ENCODE peak calls at places on chromosomes 11 and 22, in ten cellular contexts. One of them, this sample, is unnamed.

GRCh38 chr11:11407738-11408084 is 54.7 kb upstream of the CSNK2A3 start:
- DNase-seq in GM23338: no peak
- DNase-seq in thoracic aorta: no peak
- DNase-seq in K562: no peak
- DNase-seq in colonic mucosa: no peak
- DNase-seq in aorta: no peak
- DNase-seq in breast epithelium: no peak
- DNase-seq in mammary epithelial cell: no peak
- DNase-seq in A673: no peak
- DNase-seq in IMR-90: no peak
- DNase-seq in this sample: no peak

GRCh38 chr22:48893288-48894063 is 934.2 kb downstream of the BRD1 start:
- DNase-seq in A673: no peak
- DNase-seq in thoracic aorta: no peak
- DNase-seq in colonic mucosa: peak; percentile 11
- DNase-seq in IMR-90: no peak
- DNase-seq in mammary epithelial cell: no peak
- DNase-seq in GM23338: no peak
- DNase-seq in K562: no peak
- DNase-seq in aorta: no peak
- DNase-seq in breast epithelium: no peak
- DNase-seq in this sample: no peak

GRCh38 chr22:23518381-23519187 is 61.5 kb downstream of the IGLL1 start:
- DNase-seq in K562: no peak
- DNase-seq in mammary epithelial cell: no peak
- DNase-seq in A673: no peak
- DNase-seq in breast epithelium: no peak
- DNase-seq in aorta: no peak
- DNase-seq in GM23338: no peak
- DNase-seq in IMR-90: no peak
- DNase-seq in thoracic aorta: no peak
- DNase-seq in colonic mucosa: peak; percentile 65
- DNase-seq in this sample: no peak

GRCh38 chr22:50710886-50711285 is 27.1 kb upstream of the ACR start:
- DNase-seq in A673: no peak
- DNase-seq in GM23338: no peak
- DNase-seq in breast epithelium: no peak
- DNase-seq in thoracic aorta: no peak
- DNase-seq in K562: no peak
- DNase-seq in aorta: no peak
- DNase-seq in IMR-90: no peak
- DNase-seq in mammary epithelial cell: no peak
- DNase-seq in colonic mucosa: no peak
- DNase-seq in this sample: no peak

GRCh38 chr22:40027191-40028097 is 32.7 kb downstream of the FAM83F start:
- DNase-seq in thoracic aorta: no peak
- DNase-seq in IMR-90: no peak
- DNase-seq in aorta: peak; percentile 39
- DNase-seq in A673: no peak
- DNase-seq in GM23338: no peak
- DNase-seq in colonic mucosa: no peak
- DNase-seq in mammary epithelial cell: no peak
- DNase-seq in breast epithelium: no peak
- DNase-seq in K562: no peak
- DNase-seq in this sample: no peak

GRCh38 chr22:25475554-25476022 is 88.9 kb upstream of the GRK3 start:
- DNase-seq in colonic mucosa: no peak
- DNase-seq in GM23338: peak; percentile 27
- DNase-seq in K562: no peak
- DNase-seq in aorta: no peak
- DNase-seq in breast epithelium: no peak
- DNase-seq in thoracic aorta: no peak
- DNase-seq in IMR-90: peak; percentile 72
- DNase-seq in A673: peak; percentile 82
- DNase-seq in mammary epithelial cell: no peak
- DNase-seq in this sample: no peak

GRCh38 chr11:115869780-115870431 is 365.7 kb upstream of the CADM1 start:
- DNase-seq in colonic mucosa: no peak
- DNase-seq in mammary epithelial cell: peak; percentile 17
- DNase-seq in A673: no peak
- DNase-seq in breast epithelium: no peak
- DNase-seq in GM23338: peak; percentile 74
- DNase-seq in thoracic aorta: no peak
- DNase-seq in aorta: peak; percentile 65
- DNase-seq in IMR-90: peak; percentile 51
- DNase-seq in K562: peak; percentile 9
- DNase-seq in this sample: no peak

GRCh38 chr22:36453266-36453607 is 28.2 kb downstream of the TXN2 start:
- DNase-seq in mammary epithelial cell: no peak
- DNase-seq in aorta: no peak
- DNase-seq in GM23338: no peak
- DNase-seq in IMR-90: no peak
- DNase-seq in thoracic aorta: no peak
- DNase-seq in breast epithelium: no peak
- DNase-seq in K562: no peak
- DNase-seq in colonic mucosa: peak; percentile 53
- DNase-seq in A673: no peak
- DNase-seq in this sample: no peak

GRCh38 chr11:680476-680875 is 14.5 kb downstream of the DEAF1 start:
- DNase-seq in A673: no peak
- DNase-seq in breast epithelium: no peak
- DNase-seq in aorta: no peak
- DNase-seq in IMR-90: no peak
- DNase-seq in K562: no peak
- DNase-seq in thoracic aorta: no peak
- DNase-seq in colonic mucosa: no peak
- DNase-seq in mammary epithelial cell: no peak
- DNase-seq in GM23338: no peak
- DNase-seq in this sample: no peak

GRCh38 chr22:36194971-36195370 is 6.6 kb downstream of the APOL4 start:
- DNase-seq in IMR-90: peak; percentile 77
- DNase-seq in aorta: peak; percentile 78
- DNase-seq in K562: peak; percentile 20
- DNase-seq in breast epithelium: peak; percentile 49
- DNase-seq in GM23338: peak; percentile 82
- DNase-seq in colonic mucosa: peak; percentile 45
- DNase-seq in A673: peak; percentile 78
- DNase-seq in thoracic aorta: no peak
- DNase-seq in mammary epithelial cell: peak; percentile 32
- DNase-seq in this sample: no peak

DNA sequence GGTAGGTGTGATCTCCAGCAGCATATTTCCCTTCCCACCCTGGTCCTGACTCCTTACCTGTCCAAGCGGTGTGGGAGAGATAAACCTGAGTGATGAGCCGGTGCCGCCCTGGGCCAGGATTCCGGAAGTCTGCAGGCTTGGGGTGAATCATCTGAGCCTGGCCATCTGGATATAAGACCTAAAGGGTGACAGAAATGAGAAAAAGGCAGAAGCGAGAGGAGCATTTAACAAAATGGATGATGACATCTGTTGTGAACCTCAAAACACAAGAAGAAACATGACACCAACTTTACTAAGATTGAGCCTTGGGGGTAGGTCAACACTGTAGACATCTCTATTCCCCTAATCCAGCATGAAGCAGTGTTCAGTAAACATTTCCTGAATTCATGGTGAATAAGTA is 62.8 kb downstream of the AAMDC start:
- DNase-seq in GM23338: no peak
- DNase-seq in mammary epithelial cell: no peak
- DNase-seq in colonic mucosa: no peak
- DNase-seq in breast epithelium: no peak
- DNase-seq in K562: no peak
- DNase-seq in IMR-90: peak; percentile 75
- DNase-seq in aorta: no peak
- DNase-seq in thoracic aorta: no peak
- DNase-seq in A673: no peak
- DNase-seq in this sample: no peak
- H3K36me3 ChIP-seq in GM23338: peaks cover 4% of the 10 kb centered on the region
- H3K36me3 ChIP-seq in mammary epithelial cell: no peaks in the 10 kb centered on the region
- H3K36me3 ChIP-seq in colonic mucosa: peaks cover 6% of the 10 kb centered on the region
- H3K36me3 ChIP-seq in breast epithelium: peaks cover 3% of the 10 kb centered on the region
- H3K36me3 ChIP-seq in K562: peaks cover 45% of the 10 kb centered on the region
- H3K36me3 ChIP-seq in IMR-90: peaks cover 17% of the 10 kb centered on the region
- H3K36me3 ChIP-seq in aorta: peaks cover 6% of the 10 kb centered on the region
- H3K36me3 ChIP-seq in thoracic aorta: peaks cover 16% of the 10 kb centered on the region
- H3K36me3 ChIP-seq in A673: peaks cover 15% of the 10 kb centered on the region
- H3K36me3 ChIP-seq in this sample: no peaks in the 10 kb centered on the region

GRCh38 chr11:119089319-119089718 is 4.6 kb downstream of the HMBS start:
- DNase-seq in K562: peak; percentile 30
- DNase-seq in aorta: no peak
- DNase-seq in GM23338: no peak
- DNase-seq in colonic mucosa: no peak
- DNase-seq in thoracic aorta: no peak
- DNase-seq in mammary epithelial cell: no peak
- DNase-seq in A673: no peak
- DNase-seq in IMR-90: no peak
- DNase-seq in breast epithelium: no peak
- DNase-seq in this sample: no peak
- H3K36me3 ChIP-seq in K562: peaks cover 60% of the 10 kb centered on the region
- H3K36me3 ChIP-seq in aorta: no peaks in the 10 kb centered on the region
- H3K36me3 ChIP-seq in GM23338: peaks cover 4% of the 10 kb centered on the region
- H3K36me3 ChIP-seq in colonic mucosa: no peaks in the 10 kb centered on the region
- H3K36me3 ChIP-seq in thoracic aorta: no peaks in the 10 kb centered on the region
- H3K36me3 ChIP-seq in mammary epithelial cell: peaks cover 5% of the 10 kb centered on the region
- H3K36me3 ChIP-seq in A673: peaks cover 38% of the 10 kb centered on the region
- H3K36me3 ChIP-seq in IMR-90: peaks cover 16% of the 10 kb centered on the region
- H3K36me3 ChIP-seq in breast epithelium: no peaks in the 10 kb centered on the region
- H3K36me3 ChIP-seq in this sample: peaks cover 5% of the 10 kb centered on the region

DNA sequence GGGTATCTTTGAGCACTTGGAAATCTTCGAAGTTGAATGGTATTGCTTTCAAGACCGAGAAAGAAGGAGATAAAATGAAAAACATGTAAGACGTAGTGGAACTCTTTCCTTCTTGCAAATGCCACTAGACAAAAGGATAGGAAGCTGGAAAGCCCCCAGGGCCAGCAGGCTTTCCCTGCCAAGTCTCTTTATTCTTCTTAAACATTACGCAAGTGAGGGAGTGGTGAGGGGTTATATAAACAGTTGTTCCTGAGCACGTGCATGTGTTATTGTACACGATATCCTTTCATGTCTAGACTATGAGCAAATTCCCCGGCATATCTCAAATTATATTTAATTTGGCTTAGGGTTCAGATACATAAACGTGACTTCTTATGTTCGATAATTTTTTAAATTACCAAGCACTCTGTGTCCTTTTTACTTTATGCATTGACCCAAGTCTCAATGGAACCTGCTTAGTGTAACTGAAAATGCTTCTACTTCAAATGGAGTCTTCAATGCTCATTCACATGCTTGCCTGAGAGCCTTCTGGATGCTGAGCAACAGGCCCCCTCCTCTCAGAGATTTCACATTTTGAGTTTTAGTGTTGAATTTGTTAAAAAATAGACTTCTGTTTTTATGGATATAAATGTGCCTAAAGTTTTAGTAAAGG is 59.0 kb downstream of the PPP2R1B start:
- DNase-seq in A673: peak; percentile 69
- DNase-seq in thoracic aorta: no peak
- DNase-seq in mammary epithelial cell: no peak
- DNase-seq in breast epithelium: peak; percentile 43
- DNase-seq in IMR-90: peak; percentile 95
- DNase-seq in colonic mucosa: peak; percentile 43
- DNase-seq in GM23338: no peak
- DNase-seq in aorta: peak; percentile 54
- DNase-seq in K562: no peak
- DNase-seq in this sample: peak; percentile 65
- H3K36me3 ChIP-seq in A673: peaks cover 11% of the 10 kb centered on the region
- H3K36me3 ChIP-seq in thoracic aorta: peaks cover 2% of the 10 kb centered on the region
- H3K36me3 ChIP-seq in mammary epithelial cell: peaks cover 8% of the 10 kb centered on the region
- H3K36me3 ChIP-seq in breast epithelium: no peaks in the 10 kb centered on the region
- H3K36me3 ChIP-seq in IMR-90: peaks cover 41% of the 10 kb centered on the region
- H3K36me3 ChIP-seq in colonic mucosa: peaks cover 4% of the 10 kb centered on the region
- H3K36me3 ChIP-seq in GM23338: no peaks in the 10 kb centered on the region
- H3K36me3 ChIP-seq in aorta: no peaks in the 10 kb centered on the region
- H3K36me3 ChIP-seq in K562: peaks cover 40% of the 10 kb centered on the region
- H3K36me3 ChIP-seq in this sample: peaks cover 6% of the 10 kb centered on the region

DNA sequence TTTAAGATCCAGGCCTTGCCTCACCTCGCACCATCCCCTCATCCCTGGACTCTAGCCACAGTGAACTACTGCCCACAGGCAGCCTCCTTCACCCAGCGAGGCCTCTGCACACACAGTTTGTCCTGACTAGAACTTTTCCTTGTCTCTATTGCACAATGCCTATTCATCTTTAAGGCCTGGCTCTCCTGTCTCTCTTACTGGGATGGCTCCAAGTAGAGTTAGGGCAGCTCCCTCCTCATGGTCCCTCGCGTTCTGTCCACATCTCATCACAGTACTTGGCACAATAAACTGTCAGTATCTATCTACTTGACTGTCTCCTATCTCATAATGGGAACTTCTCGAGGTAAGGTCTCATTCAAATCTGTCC is 22.4 kb upstream of the UCP3 start:
- DNase-seq in GM23338: no peak
- DNase-seq in breast epithelium: no peak
- DNase-seq in IMR-90: no peak
- DNase-seq in thoracic aorta: no peak
- DNase-seq in aorta: no peak
- DNase-seq in A673: no peak
- DNase-seq in colonic mucosa: no peak
- DNase-seq in mammary epithelial cell: no peak
- DNase-seq in K562: no peak
- DNase-seq in this sample: no peak
- H3K36me3 ChIP-seq in GM23338: no peaks in the 10 kb centered on the region
- H3K36me3 ChIP-seq in breast epithelium: peaks cover 7% of the 10 kb centered on the region
- H3K36me3 ChIP-seq in IMR-90: peaks cover 18% of the 10 kb centered on the region
- H3K36me3 ChIP-seq in thoracic aorta: peaks cover 16% of the 10 kb centered on the region
- H3K36me3 ChIP-seq in aorta: peaks cover 4% of the 10 kb centered on the region
- H3K36me3 ChIP-seq in A673: peaks cover 17% of the 10 kb centered on the region
- H3K36me3 ChIP-seq in colonic mucosa: no peaks in the 10 kb centered on the region
- H3K36me3 ChIP-seq in mammary epithelial cell: peaks cover 6% of the 10 kb centered on the region
- H3K36me3 ChIP-seq in K562: peaks cover 23% of the 10 kb centered on the region
- H3K36me3 ChIP-seq in this sample: peaks cover 9% of the 10 kb centered on the region

GRCh38 chr11:111762526-111762925 is 3.7 kb downstream of the PPP2R1B start:
- DNase-seq in IMR-90: no peak
- DNase-seq in thoracic aorta: no peak
- DNase-seq in A673: no peak
- DNase-seq in K562: no peak
- DNase-seq in aorta: no peak
- DNase-seq in mammary epithelial cell: no peak
- DNase-seq in breast epithelium: no peak
- DNase-seq in colonic mucosa: no peak
- DNase-seq in GM23338: no peak
- DNase-seq in this sample: no peak
- H3K36me3 ChIP-seq in IMR-90: peaks cover 49% of the 10 kb centered on the region
- H3K36me3 ChIP-seq in thoracic aorta: peaks cover 49% of the 10 kb centered on the region
- H3K36me3 ChIP-seq in A673: peaks cover 63% of the 10 kb centered on the region
- H3K36me3 ChIP-seq in K562: peaks cover 72% of the 10 kb centered on the region
- H3K36me3 ChIP-seq in aorta: no peaks in the 10 kb centered on the region
- H3K36me3 ChIP-seq in mammary epithelial cell: peaks cover 20% of the 10 kb centered on the region
- H3K36me3 ChIP-seq in breast epithelium: peaks cover 9% of the 10 kb centered on the region
- H3K36me3 ChIP-seq in colonic mucosa: no peaks in the 10 kb centered on the region
- H3K36me3 ChIP-seq in GM23338: peaks cover 66% of the 10 kb centered on the region
- H3K36me3 ChIP-seq in this sample: peaks cover 9% of the 10 kb centered on the region